ENCODE peak calls at places on chromosomes 1 and 21, in nine cellular contexts. One of them, this sample, is unnamed.

GRCh38 chr1:35053433-35053832 is 21.7 kb upstream of the ZMYM6 start:
- DNase-seq in GM12865: no peak
- DNase-seq in progenitor cell of endocrine pancreas: no peak
- DNase-seq in GM23338: no peak
- DNase-seq in HFF-Myc: no peak
- DNase-seq in tibial artery: no peak
- DNase-seq in hepatocyte: no peak
- DNase-seq in GM10248: no peak
- DNase-seq in RWPE1: no peak
- DNase-seq in this sample: no peak

GRCh38 chr1:214392246-214392645 is 111.3 kb downstream of the SMYD2 start:
- DNase-seq in RWPE1: no peak
- DNase-seq in HFF-Myc: no peak
- DNase-seq in GM10248: no peak
- DNase-seq in progenitor cell of endocrine pancreas: no peak
- DNase-seq in hepatocyte: no peak
- DNase-seq in tibial artery: no peak
- DNase-seq in GM23338: no peak
- DNase-seq in GM12865: no peak
- DNase-seq in this sample: no peak

GRCh38 chr21:45854702-45855247 is 126.8 kb upstream of the COL6A1 start:
- DNase-seq in RWPE1: no peak
- DNase-seq in GM10248: no peak
- DNase-seq in tibial artery: no peak
- DNase-seq in progenitor cell of endocrine pancreas: no peak
- DNase-seq in GM12865: no peak
- DNase-seq in hepatocyte: no peak
- DNase-seq in GM23338: no peak
- DNase-seq in HFF-Myc: no peak
- DNase-seq in this sample: no peak

GRCh38 chr1:66747500-66747899 is 4.8 kb upstream of the DYNLT5 start:
- DNase-seq in GM23338: no peak
- DNase-seq in GM12865: no peak
- DNase-seq in GM10248: no peak
- DNase-seq in HFF-Myc: no peak
- DNase-seq in progenitor cell of endocrine pancreas: no peak
- DNase-seq in tibial artery: no peak
- DNase-seq in hepatocyte: no peak
- DNase-seq in RWPE1: no peak
- DNase-seq in this sample: no peak

GRCh38 chr1:6109688-6110087 is 64.0 kb downstream of the KCNAB2 start:
- DNase-seq in HFF-Myc: no peak
- DNase-seq in tibial artery: no peak
- DNase-seq in GM12865: no peak
- DNase-seq in GM10248: no peak
- DNase-seq in GM23338: no peak
- DNase-seq in RWPE1: no peak
- DNase-seq in hepatocyte: no peak
- DNase-seq in progenitor cell of endocrine pancreas: no peak
- DNase-seq in this sample: no peak

GRCh38 chr1:7401814-7402547 is 369.1 kb upstream of the VAMP3 start:
- DNase-seq in GM23338: peak
- DNase-seq in hepatocyte: peak
- DNase-seq in HFF-Myc: peak
- DNase-seq in GM10248: no peak
- DNase-seq in progenitor cell of endocrine pancreas: peak
- DNase-seq in RWPE1: peak
- DNase-seq in GM12865: no peak
- DNase-seq in tibial artery: no peak
- DNase-seq in this sample: no peak

GRCh38 chr1:97904528-97904927 is 16.3 kb downstream of the DPYD start:
- DNase-seq in GM23338: no peak
- DNase-seq in GM12865: no peak
- DNase-seq in HFF-Myc: no peak
- DNase-seq in progenitor cell of endocrine pancreas: no peak
- DNase-seq in hepatocyte: no peak
- DNase-seq in tibial artery: no peak
- DNase-seq in GM10248: no peak
- DNase-seq in RWPE1: peak
- DNase-seq in this sample: no peak

GRCh38 chr1:102942324-102942723 is 166.0 kb downstream of the COL11A1 start:
- DNase-seq in GM10248: no peak
- DNase-seq in GM12865: no peak
- DNase-seq in hepatocyte: no peak
- DNase-seq in RWPE1: no peak
- DNase-seq in progenitor cell of endocrine pancreas: no peak
- DNase-seq in HFF-Myc: no peak
- DNase-seq in tibial artery: no peak
- DNase-seq in GM23338: no peak
- DNase-seq in this sample: no peak

GRCh38 chr1:21509351-21510112 is at the start of gene ALPL:
- DNase-seq in GM12865: no peak
- DNase-seq in tibial artery: no peak
- DNase-seq in RWPE1: no peak
- DNase-seq in progenitor cell of endocrine pancreas: no peak
- DNase-seq in GM10248: no peak
- DNase-seq in hepatocyte: no peak
- DNase-seq in GM23338: peak
- DNase-seq in HFF-Myc: no peak
- DNase-seq in this sample: no peak
- TF ChIP-seq CTCF in GM12865: no peak
- TF ChIP-seq CTCF in tibial artery: no peak
- TF ChIP-seq CTCF in RWPE1: peak
- TF ChIP-seq CTCF in progenitor cell of endocrine pancreas: no peak
- TF ChIP-seq CTCF in GM10248: no peak
- TF ChIP-seq CTCF in hepatocyte: no peak
- TF ChIP-seq CTCF in GM23338: no peak
- TF ChIP-seq CTCF in HFF-Myc: no peak
- TF ChIP-seq CTCF in this sample: no peak

GRCh38 chr1:36864182-36865079 is 169.9 kb downstream of the GRIK3 start:
- DNase-seq in GM23338: peak
- DNase-seq in RWPE1: no peak
- DNase-seq in progenitor cell of endocrine pancreas: no peak
- DNase-seq in hepatocyte: no peak
- DNase-seq in GM12865: peak
- DNase-seq in HFF-Myc: no peak
- DNase-seq in GM10248: peak
- DNase-seq in tibial artery: no peak
- DNase-seq in this sample: peak
- TF ChIP-seq CTCF in GM23338: peak
- TF ChIP-seq CTCF in RWPE1: no peak
- TF ChIP-seq CTCF in progenitor cell of endocrine pancreas: peak
- TF ChIP-seq CTCF in hepatocyte: peak
- TF ChIP-seq CTCF in GM12865: peak
- TF ChIP-seq CTCF in HFF-Myc: peak
- TF ChIP-seq CTCF in GM10248: no peak
- TF ChIP-seq CTCF in tibial artery: no peak
- TF ChIP-seq CTCF in this sample: peak

DNA sequence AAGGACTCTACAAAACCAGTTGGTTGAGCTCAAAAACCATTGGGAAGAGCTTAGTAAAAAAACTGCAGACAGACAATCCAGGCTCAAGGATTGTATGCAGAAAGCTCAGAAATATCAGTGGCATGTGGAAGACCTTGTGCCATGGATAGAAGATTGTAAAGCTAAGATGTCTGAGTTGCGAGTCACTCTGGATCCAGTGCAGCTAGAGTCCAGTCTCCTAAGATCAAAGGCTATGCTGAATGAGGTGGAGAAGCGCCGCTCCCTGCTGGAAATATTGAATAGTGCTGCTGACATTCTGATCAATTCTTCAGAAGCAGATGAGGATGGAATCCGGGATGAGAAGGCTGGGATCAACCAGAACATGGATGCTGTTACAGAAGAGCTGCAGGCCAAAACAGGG is 104.0 kb upstream of the BMP8A start:
- DNase-seq in progenitor cell of endocrine pancreas: no peak
- DNase-seq in GM10248: no peak
- DNase-seq in tibial artery: no peak
- DNase-seq in GM12865: no peak
- DNase-seq in RWPE1: peak
- DNase-seq in GM23338: no peak
- DNase-seq in hepatocyte: peak
- DNase-seq in HFF-Myc: peak
- DNase-seq in this sample: no peak
- TF ChIP-seq CTCF in progenitor cell of endocrine pancreas: no peak
- TF ChIP-seq CTCF in GM10248: no peak
- TF ChIP-seq CTCF in tibial artery: no peak
- TF ChIP-seq CTCF in GM12865: no peak
- TF ChIP-seq CTCF in RWPE1: no peak
- TF ChIP-seq CTCF in GM23338: no peak
- TF ChIP-seq CTCF in hepatocyte: peak
- TF ChIP-seq CTCF in HFF-Myc: peak
- TF ChIP-seq CTCF in this sample: no peak

GRCh38 chr1:115717541-115717940 is 51.0 kb downstream of the CASQ2 start:
- DNase-seq in GM10248: peak
- DNase-seq in tibial artery: peak
- DNase-seq in GM23338: peak
- DNase-seq in HFF-Myc: no peak
- DNase-seq in GM12865: peak
- DNase-seq in RWPE1: no peak
- DNase-seq in progenitor cell of endocrine pancreas: peak
- DNase-seq in hepatocyte: peak
- DNase-seq in this sample: peak
- TF ChIP-seq CTCF in GM10248: peak
- TF ChIP-seq CTCF in tibial artery: peak
- TF ChIP-seq CTCF in GM23338: peak
- TF ChIP-seq CTCF in HFF-Myc: peak
- TF ChIP-seq CTCF in GM12865: peak
- TF ChIP-seq CTCF in RWPE1: no peak
- TF ChIP-seq CTCF in progenitor cell of endocrine pancreas: peak
- TF ChIP-seq CTCF in hepatocyte: peak
- TF ChIP-seq CTCF in this sample: peak

GRCh38 chr1:225697437-225697836 is 44.5 kb upstream of the ENAH start:
- DNase-seq in HFF-Myc: no peak
- DNase-seq in tibial artery: peak
- DNase-seq in GM12865: no peak
- DNase-seq in progenitor cell of endocrine pancreas: no peak
- DNase-seq in RWPE1: no peak
- DNase-seq in GM10248: no peak
- DNase-seq in hepatocyte: no peak
- DNase-seq in GM23338: no peak
- DNase-seq in this sample: no peak

GRCh38 chr1:225699336-225699735 is 46.4 kb upstream of the ENAH start:
- DNase-seq in hepatocyte: peak
- DNase-seq in progenitor cell of endocrine pancreas: no peak
- DNase-seq in GM12865: no peak
- DNase-seq in tibial artery: no peak
- DNase-seq in HFF-Myc: no peak
- DNase-seq in GM23338: no peak
- DNase-seq in GM10248: no peak
- DNase-seq in RWPE1: no peak
- DNase-seq in this sample: no peak

GRCh38 chr1:225700164-225700740 is 47.3 kb upstream of the ENAH start:
- DNase-seq in progenitor cell of endocrine pancreas: no peak
- DNase-seq in GM10248: no peak
- DNase-seq in GM23338: no peak
- DNase-seq in RWPE1: peak
- DNase-seq in HFF-Myc: peak
- DNase-seq in hepatocyte: peak
- DNase-seq in tibial artery: peak
- DNase-seq in GM12865: no peak
- DNase-seq in this sample: no peak

GRCh38 chr1:225695578-225696332 is 42.8 kb upstream of the ENAH start:
- DNase-seq in GM12865: no peak
- DNase-seq in hepatocyte: peak
- DNase-seq in HFF-Myc: no peak
- DNase-seq in tibial artery: no peak
- DNase-seq in GM10248: no peak
- DNase-seq in RWPE1: no peak
- DNase-seq in progenitor cell of endocrine pancreas: no peak
- DNase-seq in GM23338: no peak
- DNase-seq in this sample: no peak

DNA sequence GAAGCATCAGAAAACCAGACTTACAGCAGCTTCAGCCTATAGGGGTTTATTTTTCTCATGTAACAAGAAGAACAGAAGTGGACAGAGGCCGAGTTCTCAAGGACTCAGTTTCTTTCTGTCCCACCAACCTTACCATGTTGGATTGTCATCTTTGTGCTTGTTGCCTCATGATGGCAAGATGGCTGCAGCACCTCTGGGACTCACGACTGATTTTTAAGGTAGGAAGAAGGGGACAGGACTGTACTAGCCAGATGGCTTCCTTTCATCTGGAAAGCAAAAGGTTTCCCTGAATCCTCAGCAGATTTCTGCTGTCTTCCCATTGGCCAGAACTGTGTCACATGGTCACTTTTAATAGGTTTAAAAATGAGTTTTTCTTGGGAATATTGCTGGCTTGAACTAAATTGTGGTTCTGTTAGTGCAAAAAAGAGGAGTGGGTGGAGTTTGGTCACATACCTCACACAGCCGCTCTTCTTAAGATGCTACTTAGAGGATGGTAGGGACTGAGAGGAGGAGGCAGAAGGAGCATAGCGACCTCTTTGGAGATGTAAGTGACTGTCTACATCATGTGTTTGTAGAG is 48.1 kb upstream of the ENAH start:
- DNase-seq in tibial artery: no peak
- DNase-seq in hepatocyte: no peak
- DNase-seq in progenitor cell of endocrine pancreas: no peak
- DNase-seq in RWPE1: no peak
- DNase-seq in GM23338: no peak
- DNase-seq in HFF-Myc: no peak
- DNase-seq in GM10248: no peak
- DNase-seq in GM12865: no peak
- DNase-seq in this sample: no peak
- TF ChIP-seq CTCF in tibial artery: no peak
- TF ChIP-seq CTCF in hepatocyte: no peak
- TF ChIP-seq CTCF in progenitor cell of endocrine pancreas: no peak
- TF ChIP-seq CTCF in RWPE1: no peak
- TF ChIP-seq CTCF in GM23338: no peak
- TF ChIP-seq CTCF in HFF-Myc: no peak
- TF ChIP-seq CTCF in GM10248: no peak
- TF ChIP-seq CTCF in GM12865: no peak
- TF ChIP-seq CTCF in this sample: no peak

GRCh38 chr1:241972703-241973375 is 15.3 kb downstream of the BECN2 start:
- DNase-seq in tibial artery: no peak
- DNase-seq in hepatocyte: peak
- DNase-seq in progenitor cell of endocrine pancreas: peak
- DNase-seq in HFF-Myc: peak
- DNase-seq in RWPE1: no peak
- DNase-seq in GM10248: no peak
- DNase-seq in GM12865: no peak
- DNase-seq in GM23338: peak
- DNase-seq in this sample: no peak

GRCh38 chr1:241979071-241979470 is 19.8 kb downstream of the MAP1LC3C start:
- DNase-seq in GM10248: no peak
- DNase-seq in GM23338: no peak
- DNase-seq in GM12865: no peak
- DNase-seq in hepatocyte: no peak
- DNase-seq in RWPE1: no peak
- DNase-seq in tibial artery: no peak
- DNase-seq in progenitor cell of endocrine pancreas: no peak
- DNase-seq in HFF-Myc: no peak
- DNase-seq in this sample: no peak

GRCh38 chr1:241976264-241976663 is 18.7 kb downstream of the BECN2 start:
- DNase-seq in RWPE1: no peak
- DNase-seq in HFF-Myc: no peak
- DNase-seq in progenitor cell of endocrine pancreas: no peak
- DNase-seq in GM10248: no peak
- DNase-seq in GM12865: no peak
- DNase-seq in tibial artery: no peak
- DNase-seq in GM23338: no peak
- DNase-seq in hepatocyte: no peak
- DNase-seq in this sample: no peak
- TF ChIP-seq CTCF in RWPE1: no peak
- TF ChIP-seq CTCF in HFF-Myc: no peak
- TF ChIP-seq CTCF in progenitor cell of endocrine pancreas: no peak
- TF ChIP-seq CTCF in GM10248: no peak
- TF ChIP-seq CTCF in GM12865: no peak
- TF ChIP-seq CTCF in tibial artery: no peak
- TF ChIP-seq CTCF in GM23338: no peak
- TF ChIP-seq CTCF in hepatocyte: no peak
- TF ChIP-seq CTCF in this sample: no peak

This sample was measured in GM13976.